ENCODE peak calls at places on chromosomes 11 and 22, in five cellular contexts. One of them, this sample, is unnamed.

GRCh38 chr11:67345949-67346819 is 7.2 kb downstream of the POLD4 start:
- DNase-seq in lung: peak; percentile 57
- DNase-seq in GM23248: peak; percentile 88
- DNase-seq in RWPE1: peak; percentile 81
- DNase-seq in PC-3: peak; percentile 99
- DNase-seq in this sample: no peak

GRCh38 chr11:116990811-116991210 is 107.4 kb downstream of the SIK3 start:
- DNase-seq in lung: no peak
- DNase-seq in PC-3: no peak
- DNase-seq in RWPE1: no peak
- DNase-seq in GM23248: no peak
- DNase-seq in this sample: no peak

GRCh38 chr11:112200252-112200651 is 24.9 kb downstream of the BCO2 start:
- DNase-seq in GM23248: no peak
- DNase-seq in PC-3: no peak
- DNase-seq in lung: no peak
- DNase-seq in RWPE1: no peak
- DNase-seq in this sample: no peak

GRCh38 chr11:19790831-19791552 is 78.4 kb downstream of the NAV2 start:
- DNase-seq in GM23248: no peak
- DNase-seq in lung: no peak
- DNase-seq in RWPE1: no peak
- DNase-seq in PC-3: no peak
- DNase-seq in this sample: no peak

GRCh38 chr22:44330188-44330726 is 17.5 kb upstream of the SHISAL1 start:
- DNase-seq in lung: no peak
- DNase-seq in GM23248: no peak
- DNase-seq in PC-3: no peak
- DNase-seq in RWPE1: no peak
- DNase-seq in this sample: no peak

GRCh38 chr22:45948081-45948648 is 28.8 kb downstream of the WNT7B start:
- DNase-seq in lung: no peak
- DNase-seq in GM23248: no peak
- DNase-seq in RWPE1: no peak
- DNase-seq in PC-3: no peak
- DNase-seq in this sample: no peak

GRCh38 chr11:128157423-128158298 is 429.7 kb downstream of the ETS1 start:
- DNase-seq in RWPE1: peak; percentile 49
- DNase-seq in GM23248: peak; percentile 87
- DNase-seq in PC-3: peak; percentile 93
- DNase-seq in lung: peak; percentile 54
- DNase-seq in this sample: no peak

GRCh38 chr22:35148381-35148780 is 82.4 kb downstream of the ISX start:
- DNase-seq in GM23248: no peak
- DNase-seq in RWPE1: no peak
- DNase-seq in lung: no peak
- DNase-seq in PC-3: no peak
- DNase-seq in this sample: no peak

GRCh38 chr11:72217856-72218745 is 1.5 kb downstream of the FOLR2 start:
- DNase-seq in PC-3: no peak
- DNase-seq in GM23248: no peak
- DNase-seq in RWPE1: no peak
- DNase-seq in lung: peak; percentile 22
- DNase-seq in this sample: no peak

GRCh38 chr11:20158597-20159257 is 1.5 kb downstream of the DBX1 start:
- DNase-seq in lung: peak; percentile 59
- DNase-seq in GM23248: peak; percentile 77
- DNase-seq in RWPE1: peak; percentile 53
- DNase-seq in PC-3: peak; percentile 44
- DNase-seq in this sample: no peak

DNA sequence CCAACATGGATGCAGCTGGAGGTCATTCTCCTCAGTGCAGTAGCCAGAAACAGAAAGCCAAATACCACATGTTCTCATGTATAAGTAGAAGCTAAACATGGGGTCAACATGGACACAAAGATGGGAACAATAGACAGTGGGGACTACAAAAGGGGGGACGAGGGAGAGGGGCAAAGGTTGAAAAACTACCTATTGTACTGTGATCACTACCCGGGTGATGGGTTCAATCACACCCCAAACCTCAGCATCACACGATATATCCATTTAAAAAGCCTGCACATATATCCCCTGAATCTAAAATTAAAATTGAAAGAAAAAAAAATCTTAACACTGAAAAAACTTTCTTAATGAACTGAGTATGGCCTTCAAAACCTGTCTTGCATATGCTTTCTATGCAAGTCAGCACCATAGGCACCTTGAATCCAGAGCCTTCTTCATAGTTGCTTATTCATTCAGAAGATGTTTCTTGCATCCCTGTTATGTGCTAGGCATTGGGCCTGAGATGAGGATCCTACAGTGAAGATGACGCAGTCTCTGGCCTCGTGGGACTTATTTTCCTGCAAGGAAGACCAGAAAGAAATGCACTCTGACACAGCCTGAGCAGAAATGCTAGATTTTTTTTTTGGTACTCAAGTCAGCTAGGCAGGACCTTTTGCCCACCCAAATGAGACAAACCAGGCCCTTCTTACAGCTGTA is 20.9 kb downstream of the NNMT start:
- DNase-seq in PC-3: no peak
- DNase-seq in GM23248: peak; percentile 47
- DNase-seq in RWPE1: no peak
- DNase-seq in lung: no peak
- DNase-seq in this sample: no peak
- H3K27ac ChIP-seq in PC-3: peak overlapping the region; percentile 69
- H3K27ac ChIP-seq in GM23248: peak overlapping the region; percentile 53
- H3K27ac ChIP-seq in RWPE1: no peak overlapping the region
- H3K27ac ChIP-seq in lung: no peak overlapping the region
- H3K27ac ChIP-seq in this sample: no peak overlapping the region

DNA sequence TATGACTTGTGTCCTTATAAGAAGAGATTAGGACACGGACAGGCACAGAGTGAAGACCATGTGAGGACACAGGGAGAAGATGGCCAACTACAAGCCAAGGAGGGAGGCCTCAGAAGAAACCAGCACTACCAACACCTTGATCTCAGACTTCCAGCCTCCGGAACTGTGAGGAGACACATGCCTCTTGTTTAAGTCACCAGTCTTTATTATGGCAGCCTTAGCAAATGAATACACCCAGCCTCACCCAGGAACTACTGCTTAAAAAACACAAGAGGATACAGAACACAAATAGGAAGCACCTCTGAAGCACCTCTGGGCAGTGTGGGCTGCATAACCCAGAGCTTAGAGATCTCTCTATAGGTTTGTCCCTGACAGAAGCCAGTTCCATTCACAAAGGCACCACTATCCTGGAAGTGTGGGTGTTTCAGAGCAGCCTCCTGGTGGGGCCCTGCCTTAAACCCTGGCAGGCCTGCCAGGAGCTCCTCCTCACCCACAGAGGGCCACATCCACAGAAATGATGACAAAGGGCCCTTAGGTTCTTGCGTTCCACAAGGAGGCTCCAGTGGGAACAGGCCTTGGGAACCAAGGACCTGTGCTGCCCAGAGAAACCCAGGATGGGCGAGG is 58.8 kb downstream of the CHRDL2 start:
- DNase-seq in PC-3: peak; percentile 23
- DNase-seq in lung: peak; percentile 22
- DNase-seq in RWPE1: no peak
- DNase-seq in GM23248: peak; percentile 60
- DNase-seq in this sample: no peak
- H3K27ac ChIP-seq in PC-3: peak overlapping the region; percentile 94
- H3K27ac ChIP-seq in lung: peak overlapping the region; percentile 45
- H3K27ac ChIP-seq in RWPE1: peak overlapping the region; percentile 76
- H3K27ac ChIP-seq in GM23248: peak overlapping the region; percentile 98
- H3K27ac ChIP-seq in this sample: peak overlapping the region; percentile 83

GRCh38 chr11:118807800-118808778 is 17.1 kb upstream of the DDX6 start:
- DNase-seq in lung: no peak
- DNase-seq in GM23248: no peak
- DNase-seq in RWPE1: no peak
- DNase-seq in PC-3: no peak
- DNase-seq in this sample: no peak

GRCh38 chr11:118804094-118804493 is 13.1 kb upstream of the DDX6 start:
- DNase-seq in RWPE1: no peak
- DNase-seq in lung: no peak
- DNase-seq in PC-3: no peak
- DNase-seq in GM23248: no peak
- DNase-seq in this sample: no peak

DNA sequence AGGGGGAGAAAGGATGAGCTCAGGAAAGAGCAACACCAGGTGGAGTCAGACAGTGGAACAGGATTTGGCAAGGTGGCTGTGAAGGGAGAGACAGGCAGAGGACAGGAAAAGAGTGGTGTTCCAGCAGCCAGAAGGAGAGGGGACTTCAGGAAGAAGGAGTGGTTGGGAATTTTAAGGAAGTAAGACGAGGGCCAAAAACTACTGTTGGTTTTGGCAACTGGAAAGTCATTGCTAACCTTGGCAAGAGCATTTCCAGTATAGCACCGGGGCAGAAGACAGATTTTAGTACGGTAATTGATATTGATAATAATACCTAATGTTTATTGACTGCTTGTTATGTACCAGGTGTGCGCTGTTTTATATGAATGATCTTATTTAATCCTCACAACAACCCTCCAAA is 15.4 kb upstream of the DDX6 start:
- DNase-seq in PC-3: no peak
- DNase-seq in RWPE1: no peak
- DNase-seq in lung: no peak
- DNase-seq in GM23248: no peak
- DNase-seq in this sample: no peak
- H3K27ac ChIP-seq in PC-3: no peak overlapping the region
- H3K27ac ChIP-seq in RWPE1: no peak overlapping the region
- H3K27ac ChIP-seq in lung: no peak overlapping the region
- H3K27ac ChIP-seq in GM23248: no peak overlapping the region
- H3K27ac ChIP-seq in this sample: no peak overlapping the region

GRCh38 chr11:31874631-31875191 is 63.6 kb upstream of the PAX6 start:
- DNase-seq in GM23248: peak; percentile 6
- DNase-seq in RWPE1: no peak
- DNase-seq in lung: no peak
- DNase-seq in PC-3: no peak
- DNase-seq in this sample: no peak

GRCh38 chr11:31873115-31873514 is 62.0 kb upstream of the PAX6 start:
- DNase-seq in GM23248: no peak
- DNase-seq in PC-3: no peak
- DNase-seq in lung: no peak
- DNase-seq in RWPE1: no peak
- DNase-seq in this sample: no peak

GRCh38 chr11:31871310-31872073 is 60.4 kb upstream of the PAX6 start:
- DNase-seq in RWPE1: no peak
- DNase-seq in GM23248: no peak
- DNase-seq in PC-3: no peak
- DNase-seq in lung: no peak
- DNase-seq in this sample: no peak

GRCh38 chr11:31870609-31871309 is 59.6 kb upstream of the PAX6 start:
- DNase-seq in RWPE1: peak; percentile 26
- DNase-seq in GM23248: peak; percentile 50
- DNase-seq in lung: peak; percentile 32
- DNase-seq in PC-3: peak; percentile 67
- DNase-seq in this sample: peak; percentile 51

GRCh38 chr11:31872074-31872440 is 60.9 kb upstream of the PAX6 start:
- DNase-seq in lung: no peak
- DNase-seq in PC-3: peak; percentile 78
- DNase-seq in GM23248: no peak
- DNase-seq in RWPE1: no peak
- DNase-seq in this sample: no peak
- H3K27ac ChIP-seq in lung: no peak overlapping the region
- H3K27ac ChIP-seq in PC-3: peak overlapping the region; percentile 33
- H3K27ac ChIP-seq in GM23248: no peak overlapping the region
- H3K27ac ChIP-seq in RWPE1: no peak overlapping the region
- H3K27ac ChIP-seq in this sample: no peak overlapping the region

DNA sequence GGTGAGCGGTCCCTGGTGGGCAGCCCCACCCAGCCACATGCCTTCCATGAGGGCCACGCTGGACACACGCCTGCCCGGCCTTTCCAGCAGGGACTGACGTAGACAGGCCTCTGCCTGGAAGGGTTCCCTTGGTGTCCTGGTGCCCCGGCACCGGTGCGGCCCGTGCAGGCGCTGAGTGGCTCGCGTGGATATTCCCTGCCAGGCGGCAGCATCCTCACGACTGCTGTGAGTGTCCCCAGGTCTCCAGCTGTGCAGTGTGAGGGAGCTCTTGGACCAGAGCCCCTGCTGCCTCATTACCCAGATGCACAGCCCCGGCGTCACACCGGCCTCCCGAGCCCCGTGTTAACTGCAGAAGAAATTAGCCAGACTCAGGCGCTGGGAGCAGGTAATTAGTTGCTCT is 1196.4 kb downstream of the BRD1 start:
- DNase-seq in RWPE1: no peak
- DNase-seq in GM23248: no peak
- DNase-seq in lung: no peak
- DNase-seq in PC-3: no peak
- DNase-seq in this sample: no peak
- H3K27ac ChIP-seq in RWPE1: no peak overlapping the region
- H3K27ac ChIP-seq in GM23248: no peak overlapping the region
- H3K27ac ChIP-seq in lung: no peak overlapping the region
- H3K27ac ChIP-seq in PC-3: no peak overlapping the region
- H3K27ac ChIP-seq in this sample: peak overlapping the region; percentile 98

This sample was measured in substantia nigra.